ENCODE peak calls at places on chromosomes 7 and 10, in six cellular contexts. X, U, Y, T, B and M are unnamed samples.

GRCh38 chr10:11958956-11959355 is 83.7 kb downstream of the UPF2 start:
- DNase-seq in T (no peak), U (no peak), X (no peak), B (no peak), Y (peak; percentile 29), M (no peak)

GRCh38 chr10:94224656-94225055 is 138.1 kb downstream of the NOC3L start:
- DNase-seq in Y (peak; percentile 68), X (peak; percentile 58), B (no peak), U (no peak), T (peak; percentile 60), M (no peak)

GRCh38 chr7:47651355-47652317 is 69.7 kb upstream of the TNS3 start:
- DNase-seq in Y (peak; percentile 51), U (no peak), B (no peak), T (peak; percentile 98), X (peak; percentile 99), M (no peak)

GRCh38 chr10:111335826-111336225 is 259.0 kb downstream of the ADRA2A start:
- DNase-seq in U (no peak), Y (no peak), X (no peak), T (no peak), B (no peak), M (no peak)

GRCh38 chr10:121084029-121084674 is 233.0 kb downstream of the WDR11 start:
- DNase-seq in U (no peak), Y (no peak), X (no peak), T (no peak), B (no peak), M (no peak)

GRCh38 chr7:96359876-96360275 is 38.0 kb upstream of the SLC25A13 start:
- DNase-seq in B (no peak), U (no peak), T (no peak), X (no peak), Y (no peak), M (no peak)

GRCh38 chr10:93742633-93743349 is 14.9 kb upstream of the LGI1 start:
- DNase-seq in X (no peak), Y (no peak), U (no peak), B (peak; percentile 27), T (no peak), M (peak; percentile 64)

GRCh38 chr10:49404321-49404878 is 8.5 kb upstream of the DRGX start:
- DNase-seq in T (no peak), B (no peak), U (no peak), X (no peak), Y (no peak), M (no peak)

GRCh38 chr10:30374353-30374752 is 25.3 kb upstream of the MTPAP start:
- DNase-seq in X (no peak), B (no peak), Y (no peak), U (no peak), T (no peak), M (no peak)
- TF ChIP-seq CTCF in X (no peak), B (no peak), Y (no peak), U (no peak), T (no peak), M (no peak)

GRCh38 chr7:106418526-106418925 is 133.7 kb upstream of the NAMPT start:
- DNase-seq in Y (no peak), U (no peak), B (no peak), T (no peak), X (peak; percentile 94), M (no peak)

GRCh38 chr7:106418094-106418493 is 133.3 kb upstream of the NAMPT start:
- DNase-seq in B (no peak), X (no peak), U (no peak), T (no peak), Y (no peak), M (no peak)

GRCh38 chr7:106417273-106417902 is 132.6 kb upstream of the NAMPT start:
- DNase-seq in B (no peak), Y (no peak), U (no peak), X (no peak), T (no peak), M (no peak)

GRCh38 chr7:106415433-106415832 is 130.7 kb upstream of the NAMPT start:
- DNase-seq in T (peak; percentile 36), U (no peak), B (no peak), X (no peak), Y (no peak), M (no peak)

DNA sequence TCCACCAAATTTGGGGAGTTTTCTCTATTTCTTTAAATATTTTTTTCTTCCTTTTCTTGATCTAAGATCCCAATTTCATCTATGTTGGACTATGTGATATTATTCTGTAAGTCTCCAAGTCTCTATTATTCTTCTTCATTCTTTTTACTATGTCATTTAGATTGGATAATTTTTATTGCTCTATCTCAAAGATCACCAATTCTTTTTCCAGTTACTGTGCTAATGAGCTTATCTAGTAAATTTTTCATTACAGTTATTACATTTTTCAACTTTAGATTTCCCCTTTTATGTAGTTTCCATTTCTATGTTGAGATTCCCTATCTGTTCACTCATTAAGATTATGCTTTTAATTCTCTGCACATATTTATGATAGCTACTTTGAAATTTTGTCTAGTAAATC is 131.6 kb upstream of the NAMPT start:
- DNase-seq in B (no peak), Y (no peak), X (no peak), T (no peak), U (no peak), M (no peak)
- H3K4me3 ChIP-seq in B (no peak overlapping the region), Y (no peak overlapping the region), X (no peak overlapping the region), T (no peak overlapping the region), U (no peak overlapping the region), M (no peak overlapping the region)

DNA sequence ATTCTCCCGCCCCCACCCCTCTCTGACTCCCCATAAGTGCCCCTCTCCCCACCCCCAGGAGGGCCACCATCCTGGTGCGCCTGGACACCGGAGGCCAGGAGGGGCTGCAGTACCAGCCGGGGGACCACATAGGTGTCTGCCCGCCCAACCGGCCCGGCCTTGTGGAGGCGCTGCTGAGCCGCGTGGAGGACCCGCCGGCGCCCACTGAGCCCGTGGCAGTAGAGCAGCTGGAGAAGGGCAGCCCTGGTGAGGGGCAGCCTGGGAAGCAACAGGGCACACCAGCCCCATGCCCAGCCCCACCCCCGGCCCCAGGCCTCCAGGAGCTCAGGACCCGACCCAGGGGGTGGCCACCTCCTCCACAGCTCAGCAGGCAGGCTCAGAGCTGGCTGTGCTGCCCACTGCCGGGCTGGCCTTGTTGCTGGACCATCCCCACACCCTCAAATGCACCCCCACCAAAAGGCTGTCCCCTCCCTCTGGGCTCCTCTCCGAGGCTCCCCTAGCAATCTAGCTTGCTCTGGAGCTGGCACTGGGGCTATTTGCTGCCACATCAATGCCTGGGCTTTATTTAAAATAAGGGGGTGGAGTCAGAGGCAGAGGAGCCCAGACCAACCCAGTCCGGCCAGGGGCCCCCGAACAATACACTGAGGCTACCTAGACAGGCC is 14.8 kb downstream of the ATG9B start:
- DNase-seq in X (no peak), B (no peak), U (no peak), Y (no peak), T (no peak), M (no peak)
- TF ChIP-seq CTCF in X (no peak), B (no peak), U (no peak), Y (peak; percentile 12), T (no peak), M (no peak)

GRCh38 chr7:890868-891267 is 14.5 kb downstream of the GET4 start:
- DNase-seq in Y (no peak), B (no peak), X (no peak), T (no peak), U (no peak), M (no peak)

GRCh38 chr7:889391-889790 is 13.0 kb downstream of the GET4 start:
- DNase-seq in B (no peak), T (no peak), X (no peak), Y (no peak), U (no peak), M (no peak)

GRCh38 chr7:888081-889024 is 12.0 kb downstream of the GET4 start:
- DNase-seq in Y (no peak), B (no peak), U (no peak), X (no peak), T (no peak), M (no peak)

GRCh38 chr7:887488-887820 is 11.1 kb downstream of the GET4 start:
- DNase-seq in B (no peak), T (no peak), X (no peak), Y (no peak), U (no peak), M (no peak)

GRCh38 chr7:889025-889390 is 12.7 kb downstream of the GET4 start:
- DNase-seq in Y (no peak), U (no peak), T (no peak), B (no peak), X (no peak), M (no peak)
- H3K4me3 ChIP-seq in Y (no peak overlapping the region), U (no peak overlapping the region), T (no peak overlapping the region), B (no peak overlapping the region), X (no peak overlapping the region), M (no peak overlapping the region)

DNA sequence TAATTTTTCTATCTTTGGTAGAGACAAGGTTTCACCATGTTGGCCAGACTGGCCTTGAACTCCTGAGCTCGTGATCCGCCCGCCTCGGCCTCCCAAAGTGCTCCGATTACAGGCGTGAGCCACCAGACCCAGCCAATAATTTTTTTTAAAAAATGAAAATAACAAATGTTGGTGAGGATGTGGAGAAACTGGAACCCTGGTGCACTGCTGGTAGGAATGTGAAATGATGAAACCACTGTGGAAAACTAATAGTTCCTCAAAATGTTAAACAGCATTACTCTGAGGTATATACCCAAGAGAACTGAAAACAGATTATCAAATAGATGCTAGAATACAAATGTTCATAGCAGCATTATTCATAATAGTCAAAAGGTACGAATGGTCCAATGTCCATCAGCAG is 23.0 kb upstream of the YWHAG start:
- DNase-seq in B (no peak), U (no peak), T (no peak), Y (no peak), X (no peak), M (no peak)
- TF ChIP-seq CTCF in B (no peak), U (no peak), T (peak; percentile 23), Y (no peak), X (no peak), M (no peak)

DNA sequence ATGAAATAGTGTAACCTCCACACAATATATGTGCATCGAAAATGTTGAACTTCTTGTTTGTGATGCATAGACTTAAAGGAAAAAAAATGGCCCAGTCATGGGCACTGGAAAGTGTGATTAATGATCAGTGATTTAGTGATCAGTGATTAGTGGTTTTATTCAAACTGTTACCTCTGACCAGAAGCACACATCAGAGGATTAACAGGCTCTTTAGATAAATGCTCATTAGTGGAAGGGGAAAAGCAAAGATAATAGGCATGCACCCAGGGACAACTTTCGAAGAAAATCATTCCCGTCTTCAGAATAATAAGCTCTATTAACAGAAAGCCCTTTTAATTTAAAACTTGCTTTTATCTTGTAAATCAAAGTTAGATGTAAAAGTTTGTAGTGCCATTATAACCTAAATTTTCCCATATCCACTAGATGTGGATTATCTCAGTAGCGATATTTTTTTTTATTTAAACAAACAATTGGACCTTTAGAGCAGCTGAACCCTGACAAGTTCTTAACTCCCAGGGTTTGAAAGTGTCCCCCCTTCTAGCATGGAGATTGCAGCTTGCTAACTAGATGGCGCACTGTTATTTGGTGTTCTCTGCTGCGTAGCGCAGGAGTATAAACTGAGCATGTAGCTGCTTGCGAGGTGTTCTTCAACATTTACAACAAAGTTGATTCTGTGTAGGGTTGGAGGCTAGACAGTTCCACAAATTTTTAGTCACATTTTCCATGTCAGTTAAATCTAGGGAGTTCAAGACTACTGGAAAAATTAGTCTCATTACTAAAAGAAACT is at the start of gene CREB5:
- DNase-seq in B (no peak), Y (no peak), T (no peak), U (no peak), X (no peak), M (peak; percentile 55)
- H3K4me3 ChIP-seq in B (peak within 1 kb of the TSS; percentile 10), Y (no peak within 1 kb of the TSS), T (no peak within 1 kb of the TSS), U (no peak within 1 kb of the TSS), X (peak within 1 kb of the TSS; percentile 82), M (no peak within 1 kb of the TSS)